ENCODE peak calls at places on chromosomes 6 and 20, in four cellular contexts. M is astrocyte of the spinal cord, T is testis, A is tibial artery. R is an unnamed sample.

GRCh38 chr6:31729979-31730630 is 1.0 kb upstream of the DDAH2 start:
- DNase-seq in M (peak), T (peak), A (peak), R (peak)

GRCh38 chr20:34771680-34772081 is 53.8 kb downstream of the NCOA6 start:
- DNase-seq in M (no peak), T (no peak), A (no peak), R (no peak)

GRCh38 chr6:19301980-19302379 is 535.2 kb upstream of the ID4 start:
- DNase-seq in M (peak), T (no peak), A (no peak), R (no peak)

GRCh38 chr6:67563671-67564070 is 1071.4 kb upstream of the ADGRB3 start:
- DNase-seq in M (no peak), T (no peak), A (no peak), R (no peak)

GRCh38 chr6:137878810-137879285 is 11.8 kb downstream of the TNFAIP3 start:
- DNase-seq in M (no peak), T (no peak), A (peak), R (no peak)

GRCh38 chr20:61114776-61115175 is 137.3 kb upstream of the CDH4 start:
- DNase-seq in M (no peak), T (no peak), A (no peak), R (no peak)

GRCh38 chr6:170277893-170278742 is 12.8 kb downstream of the DLL1 start:
- DNase-seq in M (no peak), T (no peak), A (no peak), R (no peak)

GRCh38 chr6:15399651-15400470 is 154.0 kb downstream of the JARID2 start:
- DNase-seq in M (peak), T (peak), A (peak), R (no peak)

GRCh38 chr6:47967843-47968242 is 143.2 kb downstream of the PTCHD4 start:
- DNase-seq in M (no peak), T (no peak), A (no peak), R (no peak)

GRCh38 chr6:109406196-109406595 is 23.9 kb upstream of the CD164 start:
- DNase-seq in M (no peak), T (no peak), A (no peak), R (no peak)

GRCh38 chr6:2695464-2696095 is 55.1 kb downstream of the MYLK4 start:
- DNase-seq in M (peak), T (no peak), A (no peak), R (peak)

GRCh38 chr6:141874930-141875602 is 257.7 kb upstream of the GJE1 start:
- DNase-seq in M (no peak), T (no peak), A (no peak), R (no peak)

GRCh38 chr20:48283470-48284110 is 498.3 kb upstream of the SULF2 start:
- DNase-seq in M (peak), T (no peak), A (peak), R (no peak)

GRCh38 chr6:148509789-148510581 is 167.3 kb downstream of the SASH1 start:
- DNase-seq in M (peak), T (peak), A (peak), R (peak)

DNA sequence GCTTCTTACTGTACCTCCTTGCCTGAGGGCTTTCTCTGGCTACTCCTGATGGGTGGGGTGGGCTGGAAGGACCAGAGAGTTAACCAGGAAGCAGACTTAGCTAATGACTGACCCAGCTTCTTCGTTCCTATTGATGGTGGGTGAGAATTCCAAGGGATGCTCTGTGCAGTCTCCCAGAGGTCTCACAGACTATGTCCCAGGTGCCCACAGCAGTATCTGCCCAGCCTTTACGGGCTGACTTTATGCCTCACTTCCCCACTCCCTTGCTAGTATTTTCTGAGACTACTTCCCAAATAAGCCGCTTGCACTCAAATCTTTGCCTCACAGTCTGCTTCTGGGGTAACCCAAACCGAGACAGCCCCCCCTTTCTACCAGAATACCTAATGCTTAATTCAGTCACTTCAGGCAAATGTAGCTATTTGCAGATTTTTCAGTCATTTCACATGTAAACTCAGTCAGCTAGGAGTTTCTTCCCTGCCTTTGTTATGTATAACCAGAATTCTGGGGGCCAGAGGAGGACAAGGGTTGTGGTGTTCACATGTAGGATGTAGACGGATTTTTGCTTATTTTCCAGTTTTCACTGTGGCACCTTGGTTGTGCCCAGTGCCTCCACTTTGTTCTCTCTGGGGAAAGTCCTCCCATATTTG is 51.3 kb downstream of the PROKR2 start:
- DNase-seq in M (no peak), T (no peak), A (no peak), R (no peak)
- TF ChIP-seq CTCF in M (no peak), T (no peak), A (no peak), R (no peak)

DNA sequence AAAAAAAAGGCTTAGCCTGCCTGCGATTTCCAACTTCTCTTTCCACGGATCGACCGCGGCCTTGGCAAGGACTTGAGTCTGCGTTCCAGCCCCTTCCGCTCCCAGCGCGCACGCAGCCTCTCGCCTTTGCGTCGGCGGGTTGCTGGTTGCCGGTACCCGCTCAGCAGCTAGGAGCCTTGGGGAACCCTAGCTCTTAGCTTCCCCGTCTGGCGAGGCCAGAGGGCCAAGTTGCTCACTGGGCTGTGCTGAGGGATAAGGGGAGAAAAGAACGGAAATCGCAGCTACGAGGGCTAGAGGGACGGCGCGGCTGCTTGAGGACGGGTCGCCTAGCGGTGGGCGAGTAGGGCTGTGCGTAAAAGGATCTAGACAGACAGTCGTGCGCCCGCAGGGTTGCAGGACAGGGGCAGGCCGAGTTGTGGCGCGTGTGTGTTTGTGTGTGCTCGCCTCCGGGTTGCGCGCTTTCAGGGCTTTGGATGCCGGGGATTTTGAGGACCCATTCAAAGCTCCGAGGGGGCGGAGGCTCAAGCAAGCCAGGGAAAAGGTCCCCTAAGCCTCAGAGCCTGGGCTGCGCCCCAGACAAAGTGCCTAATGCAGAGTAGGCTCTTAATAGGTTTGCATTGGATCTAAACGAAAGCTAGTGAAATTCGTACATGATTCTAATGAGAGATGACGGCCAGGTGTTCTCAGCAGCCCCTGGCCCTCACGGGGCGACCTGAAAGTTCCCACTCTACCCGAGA is 40.5 kb upstream of the OSTM1 start:
- DNase-seq in M (peak), T (peak), A (peak), R (no peak)
- TF ChIP-seq CTCF in M (peak), T (no peak), A (no peak), R (no peak)

GRCh38 chr20:6157345-6157744 is 34.5 kb upstream of the FERMT1 start:
- DNase-seq in M (no peak), T (no peak), A (no peak), R (no peak)
- TF ChIP-seq CTCF in M (no peak), T (no peak), A (no peak), R (no peak)

GRCh38 chr6:35427435-35427834 is 24.7 kb upstream of the FANCE start:
- DNase-seq in M (no peak), T (no peak), A (no peak), R (no peak)

GRCh38 chr6:35427851-35428321 is 24.3 kb upstream of the FANCE start:
- DNase-seq in M (peak), T (no peak), A (no peak), R (no peak)

GRCh38 chr6:35429463-35429862 is 22.7 kb upstream of the FANCE start:
- DNase-seq in M (no peak), T (no peak), A (no peak), R (no peak)

GRCh38 chr6:35426074-35426473 is 26.1 kb upstream of the FANCE start:
- DNase-seq in M (no peak), T (peak), A (peak), R (no peak)

DNA sequence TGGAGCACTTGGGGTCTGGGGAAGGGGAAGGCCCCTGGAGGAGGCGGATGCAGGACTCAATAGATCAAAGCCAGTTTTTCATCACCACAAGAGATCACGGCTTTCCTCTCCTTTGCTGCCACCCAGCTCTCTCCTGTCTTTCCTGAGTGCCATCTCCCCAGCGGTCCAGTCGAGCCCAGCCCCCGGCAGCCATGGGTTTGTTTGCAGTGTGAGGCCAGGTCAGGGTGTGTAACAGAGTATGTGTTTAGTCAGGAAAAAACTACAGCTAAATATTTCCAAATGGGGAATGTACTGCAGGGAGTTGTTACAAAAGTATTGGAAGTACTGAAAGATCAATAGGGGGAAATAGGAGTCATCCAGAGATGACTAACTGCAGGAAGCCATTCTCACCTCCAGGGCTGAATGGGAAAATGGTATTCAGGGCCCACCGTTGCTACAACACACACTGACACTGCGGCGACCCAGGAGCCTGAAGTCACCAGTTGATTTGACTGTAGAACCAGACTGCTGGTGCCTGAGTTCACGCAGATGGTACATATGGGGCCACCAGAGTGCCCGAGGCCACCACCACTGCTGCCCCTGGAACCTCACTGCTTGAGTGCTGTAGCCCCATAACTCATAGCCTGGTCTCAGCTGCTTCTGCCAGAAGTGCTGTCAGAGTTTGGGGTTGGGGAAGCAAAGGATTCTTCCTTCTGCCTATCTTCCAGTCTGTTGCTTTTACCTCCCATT is 23.6 kb upstream of the FANCE start:
- DNase-seq in M (no peak), T (no peak), A (no peak), R (no peak)
- TF ChIP-seq CTCF in M (no peak), T (no peak), A (no peak), R (no peak)

GRCh38 chr6:29967379-29968010 is 25.2 kb downstream of the HLA-A start:
- DNase-seq in M (peak), T (no peak), A (no peak), R (no peak)
- TF ChIP-seq CTCF in M (no peak), T (no peak), A (no peak), R (no peak)